ENCODE peak calls at places on chromosomes 5 and 9, in seven cellular contexts. One of them, this sample, is unnamed.

GRCh38 chr9:92725726-92726125 is 38.9 kb downstream of the BICD2 start:
- DNase-seq in trophoblast cell: no peak
- DNase-seq in H1: no peak
- DNase-seq in IMR-90: no peak
- DNase-seq in mesenchymal stem cell: no peak
- DNase-seq in H9: no peak
- DNase-seq in mesendoderm: no peak
- DNase-seq in this sample: no peak

GRCh38 chr5:137699291-137700281 is 36.3 kb downstream of the KLHL3 start:
- DNase-seq in IMR-90: peak; percentile 10
- DNase-seq in H9: no peak
- DNase-seq in H1: no peak
- DNase-seq in mesendoderm: peak; percentile 69
- DNase-seq in trophoblast cell: no peak
- DNase-seq in mesenchymal stem cell: no peak
- DNase-seq in this sample: no peak

GRCh38 chr5:1779782-1780620 is 19.6 kb downstream of the MRPL36 start:
- DNase-seq in mesendoderm: no peak
- DNase-seq in H1: no peak
- DNase-seq in mesenchymal stem cell: no peak
- DNase-seq in H9: no peak
- DNase-seq in IMR-90: no peak
- DNase-seq in trophoblast cell: no peak
- DNase-seq in this sample: no peak

GRCh38 chr9:127561491-127562270 is 50.4 kb upstream of the STXBP1 start:
- DNase-seq in H1: no peak
- DNase-seq in mesendoderm: peak; percentile 96
- DNase-seq in H9: peak; percentile 79
- DNase-seq in mesenchymal stem cell: peak; percentile 100
- DNase-seq in IMR-90: peak; percentile 99
- DNase-seq in trophoblast cell: peak; percentile 98
- DNase-seq in this sample: no peak

GRCh38 chr5:154076240-154076922 is 37.6 kb downstream of the MFAP3 start:
- DNase-seq in H1: no peak
- DNase-seq in mesendoderm: no peak
- DNase-seq in IMR-90: no peak
- DNase-seq in mesenchymal stem cell: no peak
- DNase-seq in trophoblast cell: no peak
- DNase-seq in H9: no peak
- DNase-seq in this sample: no peak

GRCh38 chr9:112898872-112899281 is 8.2 kb upstream of the SLC46A2 start:
- DNase-seq in trophoblast cell: no peak
- DNase-seq in H1: no peak
- DNase-seq in H9: no peak
- DNase-seq in mesenchymal stem cell: no peak
- DNase-seq in IMR-90: no peak
- DNase-seq in mesendoderm: no peak
- DNase-seq in this sample: no peak

GRCh38 chr9:74804018-74804385 is 83.7 kb downstream of the TRPM6 start:
- DNase-seq in mesenchymal stem cell: no peak
- DNase-seq in H9: no peak
- DNase-seq in IMR-90: no peak
- DNase-seq in mesendoderm: no peak
- DNase-seq in H1: no peak
- DNase-seq in trophoblast cell: no peak
- DNase-seq in this sample: no peak

GRCh38 chr9:128293091-128293490 is 17.0 kb downstream of the SWI5 start:
- DNase-seq in H1: no peak
- DNase-seq in IMR-90: no peak
- DNase-seq in trophoblast cell: peak; percentile 89
- DNase-seq in H9: no peak
- DNase-seq in mesendoderm: no peak
- DNase-seq in mesenchymal stem cell: no peak
- DNase-seq in this sample: no peak

GRCh38 chr5:31470608-31471007 is 61.3 kb downstream of the DROSHA start:
- DNase-seq in mesendoderm: no peak
- DNase-seq in trophoblast cell: no peak
- DNase-seq in mesenchymal stem cell: no peak
- DNase-seq in H1: no peak
- DNase-seq in H9: no peak
- DNase-seq in IMR-90: peak; percentile 54
- DNase-seq in this sample: no peak

GRCh38 chr5:151483176-151483575 is 35.8 kb downstream of the SLC36A1 start:
- DNase-seq in IMR-90: peak; percentile 46
- DNase-seq in mesendoderm: no peak
- DNase-seq in trophoblast cell: no peak
- DNase-seq in H1: no peak
- DNase-seq in mesenchymal stem cell: peak; percentile 65
- DNase-seq in H9: no peak
- DNase-seq in this sample: no peak

GRCh38 chr9:98793031-98793430 is 3.3 kb downstream of the ANKS6 start:
- DNase-seq in trophoblast cell: no peak
- DNase-seq in H9: no peak
- DNase-seq in mesenchymal stem cell: no peak
- DNase-seq in IMR-90: no peak
- DNase-seq in mesendoderm: no peak
- DNase-seq in H1: no peak
- DNase-seq in this sample: no peak

GRCh38 chr9:89461302-89461701 is 36.6 kb downstream of the SEMA4D start:
- DNase-seq in IMR-90: peak; percentile 83
- DNase-seq in mesendoderm: peak; percentile 49
- DNase-seq in H9: no peak
- DNase-seq in trophoblast cell: no peak
- DNase-seq in mesenchymal stem cell: peak; percentile 56
- DNase-seq in H1: no peak
- DNase-seq in this sample: no peak

GRCh38 chr5:143807401-143807800 is 4.6 kb upstream of the HMHB1 start:
- DNase-seq in mesenchymal stem cell: no peak
- DNase-seq in mesendoderm: no peak
- DNase-seq in H9: no peak
- DNase-seq in H1: no peak
- DNase-seq in IMR-90: no peak
- DNase-seq in trophoblast cell: no peak
- DNase-seq in this sample: no peak

GRCh38 chr9:133818444-133818843 is 80.3 kb upstream of the SARDH start:
- DNase-seq in mesendoderm: no peak
- DNase-seq in mesenchymal stem cell: peak; percentile 27
- DNase-seq in trophoblast cell: peak; percentile 66
- DNase-seq in IMR-90: peak; percentile 39
- DNase-seq in H1: no peak
- DNase-seq in H9: no peak
- DNase-seq in this sample: no peak

GRCh38 chr5:143010335-143010734 is 240.2 kb downstream of the ARHGAP26 start:
- DNase-seq in mesendoderm: no peak
- DNase-seq in H9: no peak
- DNase-seq in H1: no peak
- DNase-seq in mesenchymal stem cell: no peak
- DNase-seq in trophoblast cell: no peak
- DNase-seq in IMR-90: no peak
- DNase-seq in this sample: no peak

GRCh38 chr9:6212722-6213375 is 2.8 kb upstream of the IL33 start:
- DNase-seq in IMR-90: peak; percentile 4
- DNase-seq in H1: no peak
- DNase-seq in mesenchymal stem cell: no peak
- DNase-seq in H9: no peak
- DNase-seq in mesendoderm: no peak
- DNase-seq in trophoblast cell: no peak
- DNase-seq in this sample: no peak

GRCh38 chr9:39588056-39588814 is 232.8 kb downstream of the SPATA31A1 start:
- DNase-seq in IMR-90: no peak
- DNase-seq in H1: no peak
- DNase-seq in H9: no peak
- DNase-seq in mesendoderm: no peak
- DNase-seq in mesenchymal stem cell: no peak
- DNase-seq in trophoblast cell: no peak
- DNase-seq in this sample: no peak

GRCh38 chr9:127279717-127280285 is 15.2 kb downstream of the GARNL3 start:
- DNase-seq in H1: no peak
- DNase-seq in mesenchymal stem cell: no peak
- DNase-seq in trophoblast cell: no peak
- DNase-seq in IMR-90: no peak
- DNase-seq in mesendoderm: no peak
- DNase-seq in H9: no peak
- DNase-seq in this sample: no peak

GRCh38 chr9:81244631-81245030 is 444.7 kb downstream of the TLE1 start:
- DNase-seq in IMR-90: peak; percentile 47
- DNase-seq in H1: no peak
- DNase-seq in H9: no peak
- DNase-seq in trophoblast cell: peak; percentile 21
- DNase-seq in mesendoderm: no peak
- DNase-seq in mesenchymal stem cell: no peak
- DNase-seq in this sample: no peak

GRCh38 chr9:93994132-93994531 is 39.0 kb upstream of the BARX1 start:
- DNase-seq in H1: no peak
- DNase-seq in IMR-90: no peak
- DNase-seq in mesenchymal stem cell: no peak
- DNase-seq in trophoblast cell: no peak
- DNase-seq in mesendoderm: no peak
- DNase-seq in H9: no peak
- DNase-seq in this sample: no peak
- H4K8ac ChIP-seq in H1: no peak overlapping the region
- H4K8ac ChIP-seq in IMR-90: no peak overlapping the region
- H4K8ac ChIP-seq in mesenchymal stem cell: no peak overlapping the region
- H4K8ac ChIP-seq in trophoblast cell: no peak overlapping the region
- H4K8ac ChIP-seq in mesendoderm: no peak overlapping the region
- H4K8ac ChIP-seq in H9: no peak overlapping the region
- H4K8ac ChIP-seq in this sample: no peak overlapping the region

GRCh38 chr5:149047462-149047861 is 15.4 kb downstream of the SH3TC2 start:
- DNase-seq in mesenchymal stem cell: no peak
- DNase-seq in mesendoderm: no peak
- DNase-seq in trophoblast cell: no peak
- DNase-seq in H1: no peak
- DNase-seq in H9: no peak
- DNase-seq in IMR-90: no peak
- DNase-seq in this sample: no peak
- H4K8ac ChIP-seq in mesenchymal stem cell: no peak overlapping the region
- H4K8ac ChIP-seq in mesendoderm: no peak overlapping the region
- H4K8ac ChIP-seq in trophoblast cell: no peak overlapping the region
- H4K8ac ChIP-seq in H1: no peak overlapping the region
- H4K8ac ChIP-seq in H9: no peak overlapping the region
- H4K8ac ChIP-seq in IMR-90: no peak overlapping the region
- H4K8ac ChIP-seq in this sample: no peak overlapping the region

GRCh38 chr5:74588415-74588814 is 52.1 kb downstream of the ENC1 start:
- DNase-seq in H1: no peak
- DNase-seq in trophoblast cell: no peak
- DNase-seq in mesenchymal stem cell: no peak
- DNase-seq in IMR-90: no peak
- DNase-seq in mesendoderm: no peak
- DNase-seq in H9: no peak
- DNase-seq in this sample: no peak
- H4K8ac ChIP-seq in H1: no peak overlapping the region
- H4K8ac ChIP-seq in trophoblast cell: no peak overlapping the region
- H4K8ac ChIP-seq in mesenchymal stem cell: no peak overlapping the region
- H4K8ac ChIP-seq in IMR-90: no peak overlapping the region
- H4K8ac ChIP-seq in mesendoderm: no peak overlapping the region
- H4K8ac ChIP-seq in H9: no peak overlapping the region
- H4K8ac ChIP-seq in this sample: no peak overlapping the region

GRCh38 chr5:146588331-146588730 is 72.3 kb upstream of the GPR151 start:
- DNase-seq in H1: no peak
- DNase-seq in H9: no peak
- DNase-seq in trophoblast cell: no peak
- DNase-seq in mesenchymal stem cell: peak; percentile 15
- DNase-seq in mesendoderm: no peak
- DNase-seq in IMR-90: no peak
- DNase-seq in this sample: no peak

GRCh38 chr5:146595088-146595487 is 79.1 kb upstream of the GPR151 start:
- DNase-seq in mesenchymal stem cell: no peak
- DNase-seq in IMR-90: no peak
- DNase-seq in mesendoderm: peak; percentile 13
- DNase-seq in trophoblast cell: no peak
- DNase-seq in H1: no peak
- DNase-seq in H9: no peak
- DNase-seq in this sample: no peak

GRCh38 chr5:146586752-146587151 is 70.8 kb upstream of the GPR151 start:
- DNase-seq in trophoblast cell: no peak
- DNase-seq in mesendoderm: no peak
- DNase-seq in mesenchymal stem cell: no peak
- DNase-seq in IMR-90: no peak
- DNase-seq in H1: no peak
- DNase-seq in H9: no peak
- DNase-seq in this sample: no peak

GRCh38 chr5:146588806-146589355 is 72.9 kb upstream of the GPR151 start:
- DNase-seq in IMR-90: no peak
- DNase-seq in H9: no peak
- DNase-seq in mesendoderm: no peak
- DNase-seq in H1: no peak
- DNase-seq in mesenchymal stem cell: no peak
- DNase-seq in trophoblast cell: no peak
- DNase-seq in this sample: no peak

GRCh38 chr5:146592342-146592741 is 76.4 kb upstream of the GPR151 start:
- DNase-seq in IMR-90: no peak
- DNase-seq in H9: no peak
- DNase-seq in trophoblast cell: no peak
- DNase-seq in mesendoderm: no peak
- DNase-seq in H1: no peak
- DNase-seq in mesenchymal stem cell: no peak
- DNase-seq in this sample: no peak
- H4K8ac ChIP-seq in IMR-90: no peak overlapping the region
- H4K8ac ChIP-seq in H9: no peak overlapping the region
- H4K8ac ChIP-seq in trophoblast cell: no peak overlapping the region
- H4K8ac ChIP-seq in mesendoderm: no peak overlapping the region
- H4K8ac ChIP-seq in H1: no peak overlapping the region
- H4K8ac ChIP-seq in mesenchymal stem cell: no peak overlapping the region
- H4K8ac ChIP-seq in this sample: no peak overlapping the region

This sample was measured in neuronal stem cell.